ENCODE peak calls at places on chromosomes 11 and 22, in five cellular contexts. M, K, W, X and Y are unnamed samples.

GRCh38 chr22:50503475-50504145 is 3.9 kb downstream of the LMF2 start:
- DNase-seq in M (no peak), K (no peak), W (no peak), X (no peak), Y (no peak)

GRCh38 chr22:31300896-31301295 is 8.6 kb upstream of the PIK3IP1 start:
- DNase-seq in M (no peak), K (no peak), W (no peak), X (no peak), Y (no peak)

GRCh38 chr11:17543041-17543440 is 1.2 kb downstream of the USH1C start:
- DNase-seq in M (no peak), K (no peak), W (no peak), X (no peak), Y (no peak)

GRCh38 chr11:3095712-3096361 is 38.6 kb upstream of the CARS1 start:
- DNase-seq in M (peak; percentile 70), K (no peak), W (peak; percentile 50), X (peak; percentile 89), Y (peak; percentile 73)

GRCh38 chr22:40237788-40238424 is 60.2 kb downstream of the TNRC6B start:
- DNase-seq in M (no peak), K (no peak), W (no peak), X (peak; percentile 68), Y (no peak)

GRCh38 chr11:29352273-29352672 is 664.6 kb downstream of the KCNA4 start:
- DNase-seq in M (no peak), K (no peak), W (no peak), X (no peak), Y (no peak)

GRCh38 chr22:26672060-26672471 is 14.7 kb downstream of the MIAT start:
- DNase-seq in M (no peak), K (no peak), W (no peak), X (no peak), Y (no peak)

GRCh38 chr11:67309661-67310061 is 6.3 kb downstream of the SSH3 start:
- DNase-seq in M (no peak), K (no peak), W (no peak), X (no peak), Y (no peak)

GRCh38 chr11:20470348-20470747 is 82.8 kb downstream of the PRMT3 start:
- DNase-seq in M (peak; percentile 4), K (no peak), W (no peak), X (no peak), Y (no peak)

GRCh38 chr11:24567380-24567779 is 70.5 kb downstream of the LUZP2 start:
- DNase-seq in M (no peak), K (no peak), W (no peak), X (no peak), Y (no peak)

GRCh38 chr11:86291466-86292262 is 10.4 kb upstream of the HIKESHI start:
- DNase-seq in M (peak; percentile 79), K (peak; percentile 68), W (peak; percentile 70), X (peak; percentile 75), Y (peak; percentile 77)

GRCh38 chr22:36352775-36353507 is 34.8 kb downstream of the MYH9 start:
- DNase-seq in M (no peak), K (no peak), W (peak; percentile 71), X (peak; percentile 86), Y (peak; percentile 83)

GRCh38 chr22:40524392-40525249 is 111.9 kb downstream of the MRTFA start:
- DNase-seq in M (peak; percentile 45), K (peak; percentile 42), W (peak; percentile 19), X (peak; percentile 62), Y (peak; percentile 68)

GRCh38 chr11:83306385-83307080 is 20.4 kb upstream of the CCDC90B start:
- DNase-seq in M (no peak), K (no peak), W (no peak), X (no peak), Y (no peak)

GRCh38 chr11:11620966-11621880 is 582 bp downstream of the GALNT18 start:
- DNase-seq in M (peak; percentile 39), K (peak; percentile 4), W (peak; percentile 58), X (peak; percentile 19), Y (no peak)

GRCh38 chr11:125457814-125458343 is 38.2 kb downstream of the FEZ1 start:
- DNase-seq in M (no peak), K (no peak), W (no peak), X (peak; percentile 77), Y (no peak)

GRCh38 chr11:24585192-24585591 is 88.3 kb downstream of the LUZP2 start:
- DNase-seq in M (peak; percentile 24), K (no peak), W (no peak), X (peak; percentile 6), Y (no peak)

GRCh38 chr11:79189604-79190003 is 251.2 kb downstream of the TENM4 start:
- DNase-seq in M (no peak), K (no peak), W (no peak), X (no peak), Y (no peak)

DNA sequence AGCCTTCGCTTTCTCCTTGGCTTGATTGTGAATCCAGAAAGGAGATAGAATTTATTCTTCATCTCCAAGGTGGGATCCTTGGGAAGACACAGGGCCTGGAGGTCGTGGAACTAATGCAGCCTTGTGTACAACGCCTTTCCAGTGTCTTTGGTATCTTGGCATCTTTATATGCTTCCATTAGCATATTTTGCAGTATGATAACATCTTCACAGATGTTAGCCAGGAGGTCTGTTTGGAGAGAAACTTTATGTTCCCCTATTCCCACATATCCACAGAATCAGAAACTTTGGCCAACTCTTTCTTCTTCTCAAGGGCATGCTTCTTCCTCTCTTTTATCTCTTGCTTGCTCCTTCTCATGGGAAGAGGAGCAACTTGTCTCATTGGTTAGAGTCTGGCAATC is 101.2 kb downstream of the TRIM44 start:
- DNase-seq in M (no peak), K (no peak), W (no peak), X (no peak), Y (no peak)
- TF ChIP-seq CTCF in M (no peak), K (no peak), W (no peak), X (no peak), Y (no peak)

GRCh38 chr11:856397-856796 is 13.7 kb downstream of the TSPAN4 start:
- DNase-seq in M (no peak), K (no peak), W (no peak), X (no peak), Y (no peak)
- TF ChIP-seq CTCF in M (no peak), K (no peak), W (no peak), X (no peak), Y (no peak)

DNA sequence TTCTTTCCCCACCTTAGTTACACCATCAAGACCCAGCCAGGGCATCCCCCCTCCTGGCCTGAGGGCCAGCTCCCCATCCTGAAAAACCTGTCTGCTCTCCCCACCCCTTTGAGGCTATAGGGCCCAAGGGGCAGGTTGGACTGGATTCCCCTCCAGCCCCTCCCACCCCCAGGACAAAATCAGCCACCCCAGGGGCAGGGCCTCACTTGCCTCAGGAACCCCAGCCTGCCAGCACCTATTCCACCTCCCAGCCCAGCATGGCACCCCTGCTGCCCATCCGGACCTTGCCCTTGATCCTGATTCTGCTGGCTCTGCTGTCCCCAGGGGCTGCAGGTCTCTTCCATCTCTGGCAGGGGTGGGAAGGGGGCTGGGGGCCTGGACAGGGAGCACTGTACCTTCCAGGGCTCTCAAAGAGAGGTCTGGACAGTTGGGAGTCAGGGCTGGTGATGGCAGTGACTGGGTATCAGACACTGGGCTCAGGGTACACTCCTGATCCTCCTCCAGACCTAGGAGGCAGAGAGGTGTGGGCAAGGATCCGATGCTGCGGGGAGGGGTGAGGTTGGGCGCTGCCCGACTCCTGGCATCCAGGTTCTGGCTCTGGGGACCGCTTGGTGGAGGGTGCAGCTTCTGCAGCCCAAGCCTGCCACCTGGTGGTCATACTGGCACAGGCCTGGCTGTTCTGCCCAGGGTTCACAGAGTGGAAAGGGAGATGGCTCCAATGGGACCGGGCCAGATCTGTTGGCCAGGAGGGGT is at the start of gene UPK2:
- DNase-seq in M (peak; percentile 68), K (peak; percentile 84), W (peak; percentile 72), X (peak; percentile 77), Y (peak; percentile 84)
- TF ChIP-seq CTCF in M (peak; percentile 99), K (peak; percentile 97), W (peak; percentile 98), X (peak; percentile 98), Y (peak; percentile 89)

DNA sequence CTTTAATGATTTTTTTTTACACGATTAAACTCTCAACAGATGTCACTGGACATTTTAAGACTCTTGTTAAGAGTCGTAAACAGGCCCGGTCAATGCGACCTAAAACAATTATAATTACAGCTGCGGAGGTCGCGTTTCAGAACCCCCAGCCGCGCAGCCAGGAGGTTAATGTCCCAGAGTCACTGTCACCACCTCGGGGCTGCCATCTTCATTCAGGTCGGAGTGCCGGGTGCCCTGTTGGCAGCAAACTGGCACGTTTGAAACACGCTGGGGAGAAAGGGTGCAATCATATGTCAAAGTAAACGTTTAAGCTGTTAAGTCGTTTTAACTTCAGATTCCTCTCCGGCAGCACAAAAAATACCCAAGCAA is 711 bp upstream of the PHF21B start:
- DNase-seq in M (no peak), K (no peak), W (no peak), X (no peak), Y (no peak)
- TF ChIP-seq CTCF in M (no peak), K (no peak), W (no peak), X (no peak), Y (no peak)

GRCh38 chr11:111762526-111762925 is 3.7 kb downstream of the PPP2R1B start:
- DNase-seq in M (no peak), K (no peak), W (no peak), X (no peak), Y (no peak)
- TF ChIP-seq CTCF in M (no peak), K (no peak), W (no peak), X (no peak), Y (no peak)

DNA sequence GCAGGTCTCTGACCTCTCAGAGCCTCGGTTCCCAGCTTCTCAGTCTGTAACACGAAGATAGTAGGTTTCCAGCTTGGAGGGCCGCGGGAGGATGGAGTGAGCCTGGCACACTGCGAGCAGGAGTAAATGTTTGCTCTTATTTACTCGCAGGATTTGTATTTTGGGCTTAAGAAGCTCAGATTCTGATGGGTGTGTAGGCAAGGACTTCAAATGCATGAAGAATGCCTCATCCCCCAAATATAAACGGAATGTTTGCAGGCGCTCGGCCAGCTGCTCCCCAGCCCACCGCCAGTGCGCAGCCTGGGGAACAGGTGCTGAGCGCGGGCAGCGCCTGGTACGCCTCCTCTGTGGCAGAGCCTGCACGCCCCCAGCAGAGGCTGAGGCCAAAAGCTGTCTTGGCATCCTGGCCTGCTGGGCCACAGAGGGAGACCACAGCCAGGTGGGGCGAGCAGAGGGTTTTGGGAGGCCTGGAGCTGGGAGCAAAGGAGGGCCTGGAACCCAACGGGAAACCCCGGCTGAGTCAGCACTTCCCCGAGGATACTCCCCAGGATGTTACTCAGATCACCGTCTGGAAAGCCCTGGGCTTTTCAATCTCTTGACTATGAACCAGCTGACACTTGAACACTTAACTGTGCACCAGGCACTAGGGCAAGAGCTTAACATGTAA is 9.4 kb downstream of the EHD1 start:
- DNase-seq in M (peak; percentile 92), K (no peak), W (peak; percentile 96), X (peak; percentile 96), Y (peak; percentile 87)
- TF ChIP-seq CTCF in M (no peak), K (no peak), W (no peak), X (no peak), Y (no peak)

GRCh38 chr11:72789493-72790131 is 4.2 kb downstream of the STARD10 start:
- DNase-seq in M (peak; percentile 77), K (no peak), W (peak; percentile 29), X (peak; percentile 42), Y (peak; percentile 24)

GRCh38 chr11:72784662-72785061 is 9.2 kb downstream of the STARD10 start:
- DNase-seq in M (no peak), K (no peak), W (no peak), X (no peak), Y (no peak)

GRCh38 chr11:72786305-72787261 is 7.3 kb downstream of the STARD10 start:
- DNase-seq in M (no peak), K (no peak), W (no peak), X (no peak), Y (no peak)

GRCh38 chr11:72788250-72788649 is 5.6 kb downstream of the STARD10 start:
- DNase-seq in M (no peak), K (no peak), W (no peak), X (no peak), Y (no peak)

GRCh38 chr11:72787262-72788104 is 6.4 kb downstream of the STARD10 start:
- DNase-seq in M (no peak), K (peak; percentile 78), W (no peak), X (no peak), Y (no peak)
- TF ChIP-seq CTCF in M (peak; percentile 18), K (peak; percentile 20), W (no peak), X (peak; percentile 14), Y (no peak)